ENCODE peak calls at places on chromosomes 2 and 18, in seven cellular contexts. One of them, this sample, is unnamed.
A peak's percentile ranks its signal among the peaks of the same experiment; 100 is the strongest.

GRCh38 chr2:172046080-172046678 is 39.1 kb upstream of the DLX1 start:
- DNase-seq in vagina: no peak
- DNase-seq in esophagus muscularis mucosa: no peak
- DNase-seq in body of pancreas: no peak
- DNase-seq in uterus: no peak
- DNase-seq in sigmoid colon: no peak
- DNase-seq in H1: no peak
- DNase-seq in this sample: no peak

GRCh38 chr2:30217644-30218361 is 13.5 kb upstream of the LBH start:
- DNase-seq in vagina: no peak
- DNase-seq in esophagus muscularis mucosa: no peak
- DNase-seq in body of pancreas: peak; percentile 98
- DNase-seq in uterus: no peak
- DNase-seq in sigmoid colon: peak; percentile 38
- DNase-seq in H1: no peak
- DNase-seq in this sample: peak; percentile 72

GRCh38 chr2:9802576-9802993 is 40.7 kb upstream of the TAF1B start:
- DNase-seq in vagina: no peak
- DNase-seq in esophagus muscularis mucosa: no peak
- DNase-seq in body of pancreas: no peak
- DNase-seq in uterus: no peak
- DNase-seq in sigmoid colon: peak; percentile 49
- DNase-seq in H1: no peak
- DNase-seq in this sample: no peak

GRCh38 chr2:26970928-26971627 is 641 bp downstream of the MAPRE3 start:
- DNase-seq in vagina: no peak
- DNase-seq in esophagus muscularis mucosa: no peak
- DNase-seq in body of pancreas: no peak
- DNase-seq in uterus: peak; percentile 39
- DNase-seq in sigmoid colon: no peak
- DNase-seq in H1: no peak
- DNase-seq in this sample: no peak

GRCh38 chr2:161136696-161137324 is 23.4 kb upstream of the TANK start:
- DNase-seq in vagina: no peak
- DNase-seq in esophagus muscularis mucosa: no peak
- DNase-seq in body of pancreas: peak; percentile 26
- DNase-seq in uterus: no peak
- DNase-seq in sigmoid colon: no peak
- DNase-seq in H1: no peak
- DNase-seq in this sample: no peak

GRCh38 chr2:30026091-30027055 is 105.0 kb upstream of the ALK start:
- DNase-seq in vagina: peak; percentile 87
- DNase-seq in esophagus muscularis mucosa: peak; percentile 87
- DNase-seq in body of pancreas: peak; percentile 47
- DNase-seq in uterus: no peak
- DNase-seq in sigmoid colon: no peak
- DNase-seq in H1: no peak
- DNase-seq in this sample: peak; percentile 70

GRCh38 chr2:207903236-207903635 is 122.1 kb downstream of the PLEKHM3 start:
- DNase-seq in vagina: no peak
- DNase-seq in esophagus muscularis mucosa: no peak
- DNase-seq in body of pancreas: no peak
- DNase-seq in uterus: no peak
- DNase-seq in sigmoid colon: no peak
- DNase-seq in H1: no peak
- DNase-seq in this sample: no peak

GRCh38 chr18:9631814-9632496 is 17.6 kb upstream of the PPP4R1 start:
- DNase-seq in vagina: no peak
- DNase-seq in esophagus muscularis mucosa: no peak
- DNase-seq in body of pancreas: peak; percentile 23
- DNase-seq in uterus: no peak
- DNase-seq in sigmoid colon: no peak
- DNase-seq in H1: no peak
- DNase-seq in this sample: no peak

GRCh38 chr18:63844254-63844653 is 43.3 kb upstream of the SERPINB2 start:
- DNase-seq in vagina: no peak
- DNase-seq in esophagus muscularis mucosa: no peak
- DNase-seq in body of pancreas: no peak
- DNase-seq in uterus: no peak
- DNase-seq in sigmoid colon: no peak
- DNase-seq in H1: no peak
- DNase-seq in this sample: no peak

GRCh38 chr2:241482556-241482955 is 25.8 kb downstream of the STK25 start:
- DNase-seq in vagina: no peak
- DNase-seq in esophagus muscularis mucosa: no peak
- DNase-seq in body of pancreas: no peak
- DNase-seq in uterus: no peak
- DNase-seq in sigmoid colon: no peak
- DNase-seq in H1: no peak
- DNase-seq in this sample: no peak

GRCh38 chr2:58228272-58228671 is 12.9 kb downstream of the FANCL start:
- DNase-seq in vagina: no peak
- DNase-seq in esophagus muscularis mucosa: no peak
- DNase-seq in body of pancreas: no peak
- DNase-seq in uterus: no peak
- DNase-seq in sigmoid colon: no peak
- DNase-seq in H1: no peak
- DNase-seq in this sample: no peak

GRCh38 chr2:148770047-148770446 is 105.0 kb upstream of the KIF5C start:
- DNase-seq in vagina: no peak
- DNase-seq in esophagus muscularis mucosa: no peak
- DNase-seq in body of pancreas: no peak
- DNase-seq in uterus: no peak
- DNase-seq in sigmoid colon: no peak
- DNase-seq in H1: no peak
- DNase-seq in this sample: no peak

GRCh38 chr2:85992611-85993010 is 103.8 kb upstream of the ST3GAL5 start:
- DNase-seq in vagina: peak; percentile 12
- DNase-seq in esophagus muscularis mucosa: no peak
- DNase-seq in body of pancreas: no peak
- DNase-seq in uterus: no peak
- DNase-seq in sigmoid colon: no peak
- DNase-seq in H1: no peak
- DNase-seq in this sample: peak; percentile 12

GRCh38 chr2:62340981-62341624 is 145.2 kb downstream of the B3GNT2 start:
- DNase-seq in vagina: no peak
- DNase-seq in esophagus muscularis mucosa: no peak
- DNase-seq in body of pancreas: peak; percentile 31
- DNase-seq in uterus: peak; percentile 32
- DNase-seq in sigmoid colon: peak; percentile 90
- DNase-seq in H1: no peak
- DNase-seq in this sample: no peak

GRCh38 chr2:63993871-63994270 is 25.4 kb downstream of the VPS54 start:
- DNase-seq in vagina: no peak
- DNase-seq in esophagus muscularis mucosa: no peak
- DNase-seq in body of pancreas: no peak
- DNase-seq in uterus: no peak
- DNase-seq in sigmoid colon: no peak
- DNase-seq in H1: no peak
- DNase-seq in this sample: no peak

GRCh38 chr2:68646303-68646702 is 2.9 kb downstream of the PROKR1 start:
- DNase-seq in vagina: no peak
- DNase-seq in esophagus muscularis mucosa: no peak
- DNase-seq in body of pancreas: no peak
- DNase-seq in uterus: no peak
- DNase-seq in sigmoid colon: no peak
- DNase-seq in H1: no peak
- DNase-seq in this sample: no peak

DNA sequence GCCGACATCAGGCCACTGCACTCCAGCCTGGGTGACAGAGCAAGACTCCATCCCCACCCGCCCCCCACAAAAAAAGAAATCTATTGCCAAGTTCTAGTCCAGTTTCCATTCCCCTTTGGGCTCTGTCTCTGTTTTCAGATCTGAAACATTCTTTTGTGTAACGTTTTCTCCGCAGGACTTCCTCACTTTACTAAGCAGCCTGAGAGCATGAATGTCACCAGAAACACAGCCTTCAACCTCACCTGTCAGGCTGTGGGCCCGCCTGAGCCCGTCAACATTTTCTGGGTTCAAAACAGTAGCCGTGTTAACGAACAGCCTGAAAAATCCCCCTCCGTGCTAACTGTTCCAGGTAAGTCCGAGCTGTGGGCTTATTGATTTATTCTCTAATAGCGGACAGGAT is 48.8 kb downstream of the MERTK start:
- DNase-seq in vagina: no peak
- DNase-seq in esophagus muscularis mucosa: no peak
- DNase-seq in body of pancreas: no peak
- DNase-seq in uterus: no peak
- DNase-seq in sigmoid colon: no peak
- DNase-seq in H1: no peak
- DNase-seq in this sample: no peak
- H3K36me3 ChIP-seq in vagina: no peaks in the 10 kb centered on the region
- H3K36me3 ChIP-seq in esophagus muscularis mucosa: peaks cover 10% of the 10 kb centered on the region
- H3K36me3 ChIP-seq in body of pancreas: no peaks in the 10 kb centered on the region
- H3K36me3 ChIP-seq in uterus: no peaks in the 10 kb centered on the region
- H3K36me3 ChIP-seq in sigmoid colon: no peaks in the 10 kb centered on the region
- H3K36me3 ChIP-seq in H1: no peaks in the 10 kb centered on the region
- H3K36me3 ChIP-seq in this sample: no peaks in the 10 kb centered on the region

GRCh38 chr2:165420231-165420630 is 49.3 kb upstream of the CSRNP3 start:
- DNase-seq in vagina: no peak
- DNase-seq in esophagus muscularis mucosa: no peak
- DNase-seq in body of pancreas: no peak
- DNase-seq in uterus: no peak
- DNase-seq in sigmoid colon: no peak
- DNase-seq in H1: no peak
- DNase-seq in this sample: no peak
- TF ChIP-seq POLR2A in vagina: no peak
- TF ChIP-seq POLR2A in esophagus muscularis mucosa: no peak
- TF ChIP-seq POLR2A in body of pancreas: no peak
- TF ChIP-seq POLR2A in uterus: no peak
- TF ChIP-seq POLR2A in sigmoid colon: no peak
- TF ChIP-seq POLR2A in H1: no peak
- TF ChIP-seq POLR2A in this sample: no peak

DNA sequence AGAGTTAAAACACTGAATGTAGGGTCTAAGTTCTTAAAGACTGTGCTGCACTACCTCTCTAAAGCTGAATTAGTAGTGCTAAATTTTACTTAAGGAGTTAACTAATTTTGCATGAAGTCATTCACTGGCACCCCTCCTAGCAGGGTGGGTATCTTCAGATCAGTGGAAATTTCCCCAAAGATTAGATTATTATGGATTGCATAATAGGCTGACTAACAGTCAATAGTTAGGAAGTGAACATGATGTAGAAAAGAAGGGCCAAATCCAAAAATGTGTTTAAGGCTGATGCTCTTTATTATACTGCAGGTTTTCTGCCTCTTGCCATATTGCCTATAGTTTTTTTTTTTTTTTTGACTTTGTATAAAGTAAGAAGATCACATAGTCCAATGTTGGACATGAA is 5.2 kb downstream of the ZNF638 start:
- DNase-seq in vagina: no peak
- DNase-seq in esophagus muscularis mucosa: no peak
- DNase-seq in body of pancreas: peak; percentile 15
- DNase-seq in uterus: no peak
- DNase-seq in sigmoid colon: no peak
- DNase-seq in H1: no peak
- DNase-seq in this sample: no peak
- H3K36me3 ChIP-seq in vagina: no peaks in the 10 kb centered on the region
- H3K36me3 ChIP-seq in esophagus muscularis mucosa: no peaks in the 10 kb centered on the region
- H3K36me3 ChIP-seq in body of pancreas: no peaks in the 10 kb centered on the region
- H3K36me3 ChIP-seq in uterus: no peaks in the 10 kb centered on the region
- H3K36me3 ChIP-seq in sigmoid colon: no peaks in the 10 kb centered on the region
- H3K36me3 ChIP-seq in H1: no peaks in the 10 kb centered on the region
- H3K36me3 ChIP-seq in this sample: no peaks in the 10 kb centered on the region

DNA sequence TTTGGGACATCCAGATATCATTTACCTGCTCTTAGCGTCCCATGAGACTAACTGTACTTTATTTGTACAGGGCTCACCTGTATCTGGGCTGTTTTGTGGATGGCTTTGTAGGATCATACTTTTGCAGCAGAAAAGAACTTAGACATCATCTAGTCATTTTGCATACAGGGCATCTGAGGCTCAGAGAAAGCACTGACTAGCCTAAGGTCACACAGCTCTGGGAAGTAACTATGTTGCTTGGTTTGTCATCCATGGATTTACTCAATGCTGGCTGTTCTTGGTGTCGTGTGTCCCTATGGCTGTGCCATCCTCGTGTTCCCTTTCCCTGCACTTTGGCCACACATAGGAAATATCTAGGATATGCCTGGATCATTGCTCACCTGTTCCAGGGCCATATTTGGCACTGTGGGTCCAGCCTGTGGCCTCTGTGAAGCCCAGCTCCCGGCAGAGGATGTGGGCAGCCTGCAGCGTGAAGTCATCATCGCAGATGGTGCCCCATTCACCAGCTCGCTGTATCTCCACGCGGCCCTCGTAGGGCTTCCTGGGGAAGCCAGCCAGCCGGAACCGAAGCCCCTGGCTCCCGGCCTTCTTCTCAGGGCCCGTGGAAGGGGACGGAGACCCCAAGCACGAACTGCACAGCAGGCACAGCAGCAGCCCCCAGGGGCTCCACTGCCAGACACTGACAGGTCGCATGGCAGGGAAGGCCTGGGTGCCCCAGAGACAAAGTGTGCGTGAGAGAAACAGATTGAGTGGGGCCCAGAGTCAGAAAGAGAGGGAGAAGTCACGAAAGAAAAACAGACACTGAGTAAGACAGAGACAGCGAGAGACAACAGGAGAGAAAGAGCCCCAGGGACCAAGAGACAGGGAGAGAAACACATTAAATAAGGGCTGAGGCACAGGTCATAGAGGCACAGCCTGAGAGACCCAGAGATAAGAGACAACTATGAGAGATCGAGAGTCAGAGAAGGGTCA is 1.5 kb downstream of the LOXL3 start:
- DNase-seq in vagina: no peak
- DNase-seq in esophagus muscularis mucosa: no peak
- DNase-seq in body of pancreas: no peak
- DNase-seq in uterus: no peak
- DNase-seq in sigmoid colon: no peak
- DNase-seq in H1: no peak
- DNase-seq in this sample: no peak
- TF ChIP-seq POLR2A in vagina: no peak
- TF ChIP-seq POLR2A in esophagus muscularis mucosa: no peak
- TF ChIP-seq POLR2A in body of pancreas: no peak
- TF ChIP-seq POLR2A in uterus: no peak
- TF ChIP-seq POLR2A in sigmoid colon: no peak
- TF ChIP-seq POLR2A in H1: no peak
- TF ChIP-seq POLR2A in this sample: no peak

GRCh38 chr2:37029758-37030157 is 54.4 kb downstream of the HEATR5B start:
- DNase-seq in vagina: no peak
- DNase-seq in esophagus muscularis mucosa: no peak
- DNase-seq in body of pancreas: no peak
- DNase-seq in uterus: no peak
- DNase-seq in sigmoid colon: no peak
- DNase-seq in H1: no peak
- DNase-seq in this sample: no peak
- H3K36me3 ChIP-seq in vagina: no peaks in the 10 kb centered on the region
- H3K36me3 ChIP-seq in esophagus muscularis mucosa: peaks cover 27% of the 10 kb centered on the region
- H3K36me3 ChIP-seq in body of pancreas: no peaks in the 10 kb centered on the region
- H3K36me3 ChIP-seq in uterus: no peaks in the 10 kb centered on the region
- H3K36me3 ChIP-seq in sigmoid colon: peaks cover 9% of the 10 kb centered on the region
- H3K36me3 ChIP-seq in H1: no peaks in the 10 kb centered on the region
- H3K36me3 ChIP-seq in this sample: peaks cover 10% of the 10 kb centered on the region

DNA sequence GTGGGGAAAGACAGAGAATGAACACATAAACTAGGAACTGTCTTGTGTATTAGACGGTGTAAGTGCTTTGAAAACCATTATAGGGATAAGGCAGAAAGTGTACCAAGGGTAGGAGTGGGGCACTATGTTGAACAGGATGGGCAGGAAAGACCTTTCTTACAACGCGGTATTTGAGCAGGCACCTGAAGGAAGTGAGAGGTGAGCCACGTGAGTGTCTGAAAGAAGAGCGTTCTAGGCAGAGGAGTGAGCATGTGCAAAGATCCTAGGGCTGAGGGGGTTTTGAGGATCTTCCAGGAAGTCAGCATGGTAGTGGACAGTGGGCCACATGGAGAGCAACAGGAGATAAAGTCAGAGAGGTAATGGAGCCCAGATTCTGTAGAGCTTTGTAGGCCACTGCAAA is 65.2 kb downstream of the SRD5A2 start:
- DNase-seq in vagina: no peak
- DNase-seq in esophagus muscularis mucosa: peak; percentile 60
- DNase-seq in body of pancreas: no peak
- DNase-seq in uterus: no peak
- DNase-seq in sigmoid colon: no peak
- DNase-seq in H1: no peak
- DNase-seq in this sample: no peak
- TF ChIP-seq POLR2A in vagina: no peak
- TF ChIP-seq POLR2A in esophagus muscularis mucosa: no peak
- TF ChIP-seq POLR2A in body of pancreas: no peak
- TF ChIP-seq POLR2A in uterus: no peak
- TF ChIP-seq POLR2A in sigmoid colon: no peak
- TF ChIP-seq POLR2A in H1: no peak
- TF ChIP-seq POLR2A in this sample: no peak